ENCODE peak calls at places on chromosomes 5 and 9, in four cellular contexts. A, P, V and B are unnamed samples.

GRCh38 chr5:31551878-31552277 is 19.8 kb downstream of the C5orf22 start:
- DNase-seq in P (no peak), V (no peak), A (no peak), B (no peak)

GRCh38 chr5:139658501-139658927 is 10.4 kb downstream of the CXXC5 start:
- DNase-seq in A (no peak), P (no peak), V (peak; percentile 16), B (no peak)

GRCh38 chr9:120997502-120997901 is 52.6 kb downstream of the C5 start:
- DNase-seq in V (no peak), P (no peak), A (no peak), B (no peak)

GRCh38 chr9:118618091-118618490 is 751.1 kb downstream of the BRINP1 start:
- DNase-seq in V (no peak), P (no peak), A (no peak), B (no peak)

GRCh38 chr9:130854086-130854485 is 19.0 kb downstream of the ABL1 start:
- DNase-seq in A (no peak), P (no peak), V (no peak), B (no peak)

GRCh38 chr9:3820643-3821042 is 294.8 kb upstream of the RFX3 start:
- DNase-seq in A (no peak), P (no peak), V (no peak), B (no peak)

GRCh38 chr5:54547711-54548250 is 30.2 kb downstream of the SNX18 start:
- DNase-seq in A (peak; percentile 48), V (no peak), P (no peak), B (no peak)

GRCh38 chr5:173741729-173742431 is 125.4 kb upstream of the BOD1 start:
- DNase-seq in A (no peak), P (no peak), V (no peak), B (no peak)

GRCh38 chr5:21802869-21803490 is 1050.2 kb downstream of the CDH12 start:
- DNase-seq in P (peak; percentile 53), V (peak; percentile 63), A (peak; percentile 42), B (no peak)

GRCh38 chr5:137566118-137566541 is 67.0 kb upstream of the SPOCK1 start:
- DNase-seq in A (no peak), V (no peak), P (no peak), B (no peak)

GRCh38 chr9:113677569-113677968 is 198.5 kb upstream of the ZNF618 start:
- DNase-seq in P (no peak), V (no peak), A (no peak), B (no peak)

GRCh38 chr5:98330871-98331270 is 442.6 kb upstream of the RGMB start:
- DNase-seq in V (no peak), A (no peak), P (no peak), B (no peak)

GRCh38 chr5:132475939-132476852 is 14.4 kb downstream of the IRF1 start:
- DNase-seq in P (no peak), A (no peak), V (no peak), B (peak; percentile 71)

GRCh38 chr5:61200582-61201155 is 38.4 kb upstream of the SMIM15 start:
- DNase-seq in V (no peak), P (no peak), A (no peak), B (no peak)

GRCh38 chr5:142826741-142827492 is 56.7 kb downstream of the ARHGAP26 start:
- DNase-seq in A (peak; percentile 65), V (no peak), P (peak; percentile 84), B (no peak)

GRCh38 chr9:63817622-63818518 is 1467.1 kb downstream of the FOXD4L5 start:
- DNase-seq in A (peak; percentile 37), P (no peak), V (no peak), B (peak; percentile 85)